ENCODE peak calls at places on chromosome 21, in five cellular contexts. O, Q, V, C and H are unnamed samples.

GRCh38 chr21:19792004-19792403 is 1206.2 kb upstream of the NCAM2 start:
- DNase-seq in V (no peak), C (no peak), Q (no peak), O (no peak), H (no peak)

GRCh38 chr21:44436111-44436611 is 19.1 kb upstream of the LRRC3 start:
- DNase-seq in V (no peak), O (no peak), Q (no peak), C (no peak), H (peak; percentile 45)

GRCh38 chr21:42578761-42579415 is 65.2 kb downstream of the SLC37A1 start:
- DNase-seq in V (no peak), O (no peak), Q (no peak), C (no peak), H (no peak)

GRCh38 chr21:39523398-39523797 is 71.6 kb downstream of the SH3BGR start:
- DNase-seq in O (no peak), Q (no peak), C (no peak), V (no peak), H (peak; percentile 65)

GRCh38 chr21:39317134-39318090 is 4.0 kb upstream of the BRWD1 start:
- DNase-seq in V (peak; percentile 44), O (no peak), C (no peak), Q (no peak), H (no peak)

GRCh38 chr21:26961704-26962103 is 5.2 kb downstream of the ADAMTS5 start:
- DNase-seq in Q (no peak), O (no peak), C (no peak), V (no peak), H (no peak)

GRCh38 chr21:42906222-42906621 is 13.1 kb downstream of the NDUFV3 start:
- DNase-seq in V (no peak), C (no peak), Q (no peak), O (no peak), H (peak; percentile 8)

GRCh38 chr21:33265664-33266049 is 510 bp upstream of the IL10RB start:
- DNase-seq in V (no peak), O (no peak), C (no peak), Q (no peak), H (no peak)

GRCh38 chr21:39669976-39670671 is 57.4 kb downstream of the B3GALT5 start:
- DNase-seq in Q (no peak), C (no peak), O (no peak), V (no peak), H (no peak)

GRCh38 chr21:17688912-17689874 is 76.5 kb upstream of the BTG3 start:
- DNase-seq in Q (peak; percentile 50), V (peak; percentile 15), O (no peak), C (peak; percentile 38), H (peak; percentile 21)

GRCh38 chr21:27545754-27546349 is 579.0 kb upstream of the ADAMTS5 start:
- DNase-seq in C (no peak), V (no peak), O (no peak), Q (no peak), H (no peak)

GRCh38 chr21:46645840-46646239 is 10.4 kb downstream of the PRMT2 start:
- DNase-seq in O (no peak), Q (no peak), V (no peak), C (no peak), H (peak; percentile 18)